ENCODE peak calls at places on chromosomes 2 and 18, in eight cellular contexts. P is endothelial cell of umbilical vein, E is K562, Y is GM23338, G is H1, R is HCT116, A is HepG2, O is SK-N-SH. I is an unnamed sample.

GRCh38 chr2:67399831-67400489 is 2.8 kb downstream of the ETAA1 start:
- DNase-seq in P (peak; percentile 77), E (no peak), Y (no peak), G (no peak), R (no peak), A (no peak), O (no peak), I (no peak)

GRCh38 chr2:156704612-156705011 is 268.4 kb downstream of the GPD2 start:
- DNase-seq in P (no peak), E (no peak), Y (no peak), G (no peak), R (no peak), A (no peak), O (no peak), I (no peak)

GRCh38 chr2:139813340-139813739 is 1033.2 kb upstream of the NXPH2 start:
- DNase-seq in P (no peak), E (no peak), Y (no peak), G (no peak), R (no peak), A (no peak), O (no peak), I (no peak)

GRCh38 chr2:127014224-127014623 is 92.7 kb downstream of the BIN1 start:
- DNase-seq in P (no peak), E (no peak), Y (no peak), G (no peak), R (no peak), A (no peak), O (no peak), I (no peak)

GRCh38 chr18:56248613-56249235 is 389.7 kb downstream of the TXNL1 start:
- DNase-seq in P (no peak), E (no peak), Y (no peak), G (no peak), R (no peak), A (no peak), O (no peak), I (peak; percentile 40)

GRCh38 chr2:196563876-196564275 is 75.6 kb upstream of the CCDC150 start:
- DNase-seq in P (peak; percentile 27), E (no peak), Y (no peak), G (no peak), R (no peak), A (no peak), O (no peak), I (no peak)

GRCh38 chr2:122635649-122636496 is 880.4 kb downstream of the TSN start:
- DNase-seq in P (no peak), E (no peak), Y (no peak), G (no peak), R (no peak), A (no peak), O (no peak), I (no peak)

GRCh38 chr2:74954500-74954874 is 4.0 kb upstream of the POLE4 start:
- DNase-seq in P (no peak), E (no peak), Y (no peak), G (no peak), R (no peak), A (no peak), O (no peak), I (no peak)

GRCh38 chr2:126639276-126639675 is 16.7 kb upstream of the GYPC start:
- DNase-seq in P (no peak), E (no peak), Y (no peak), G (no peak), R (no peak), A (no peak), O (no peak), I (no peak)

GRCh38 chr2:11744631-11745394 is 1.6 kb upstream of the LPIN1 start:
- DNase-seq in P (peak; percentile 37), E (peak; percentile 40), Y (peak; percentile 82), G (no peak), R (peak; percentile 47), A (peak; percentile 79), O (peak; percentile 71), I (no peak)

GRCh38 chr2:11742702-11743530 is 3.5 kb upstream of the LPIN1 start:
- DNase-seq in P (no peak), E (no peak), Y (no peak), G (no peak), R (no peak), A (no peak), O (no peak), I (no peak)

GRCh38 chr2:11742317-11742701 is 4.1 kb upstream of the LPIN1 start:
- DNase-seq in P (no peak), E (no peak), Y (no peak), G (no peak), R (no peak), A (no peak), O (no peak), I (no peak)

GRCh38 chr2:11743531-11743815 is 3.0 kb upstream of the LPIN1 start:
- DNase-seq in P (no peak), E (no peak), Y (no peak), G (no peak), R (no peak), A (no peak), O (no peak), I (no peak)

GRCh38 chr2:11743846-11744553 is 2.4 kb upstream of the LPIN1 start:
- DNase-seq in P (peak; percentile 99), E (peak; percentile 96), Y (peak; percentile 77), G (peak; percentile 81), R (peak; percentile 98), A (peak; percentile 90), O (peak; percentile 94), I (peak; percentile 82)
- TF ChIP-seq POLR2AphosphoS5 in P (peak; percentile 92), E (peak; percentile 80), Y (peak; percentile 14), G (no peak), R (peak; percentile 75), A (peak; percentile 30), O (peak; percentile 76), I (no peak)

DNA sequence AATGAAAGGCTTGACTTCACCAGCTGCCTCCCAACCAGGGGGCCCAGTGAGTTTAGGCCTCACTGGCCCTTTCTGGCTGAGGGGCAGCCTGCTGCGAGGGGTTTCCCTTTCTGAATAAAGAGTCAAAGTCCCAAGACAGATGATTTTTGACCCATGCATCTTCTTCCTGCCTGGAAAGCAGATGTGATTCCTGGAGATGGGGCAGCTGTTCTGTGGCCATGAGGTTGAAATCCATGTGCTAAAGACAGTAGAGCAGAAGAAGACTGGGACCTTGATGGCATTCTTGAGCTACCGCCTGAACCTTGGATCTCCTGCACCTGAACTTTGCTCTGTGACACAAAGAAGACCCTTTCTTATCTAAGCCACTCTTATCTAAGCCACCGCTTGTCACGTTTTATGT is 19.8 kb downstream of the HPCAL1 start:
- DNase-seq in P (no peak), E (no peak), Y (no peak), G (no peak), R (no peak), A (no peak), O (no peak), I (no peak)
- H4K20me1 ChIP-seq in P (no peaks in the 10 kb centered on the region), E (peaks cover 12% of the 10 kb centered on the region), Y (no peaks in the 10 kb centered on the region), G (no peaks in the 10 kb centered on the region), R (no peaks in the 10 kb centered on the region), A (peaks cover 5% of the 10 kb centered on the region), O (peaks cover 14% of the 10 kb centered on the region), I (no peaks in the 10 kb centered on the region)

GRCh38 chr2:112701092-112701491 is 19.7 kb upstream of the NT5DC4 start:
- DNase-seq in P (no peak), E (no peak), Y (no peak), G (no peak), R (no peak), A (no peak), O (no peak), I (no peak)
- TF ChIP-seq POLR2AphosphoS5 in P (no peak), E (no peak), Y (no peak), G (no peak), R (no peak), A (no peak), O (no peak), I (no peak)

DNA sequence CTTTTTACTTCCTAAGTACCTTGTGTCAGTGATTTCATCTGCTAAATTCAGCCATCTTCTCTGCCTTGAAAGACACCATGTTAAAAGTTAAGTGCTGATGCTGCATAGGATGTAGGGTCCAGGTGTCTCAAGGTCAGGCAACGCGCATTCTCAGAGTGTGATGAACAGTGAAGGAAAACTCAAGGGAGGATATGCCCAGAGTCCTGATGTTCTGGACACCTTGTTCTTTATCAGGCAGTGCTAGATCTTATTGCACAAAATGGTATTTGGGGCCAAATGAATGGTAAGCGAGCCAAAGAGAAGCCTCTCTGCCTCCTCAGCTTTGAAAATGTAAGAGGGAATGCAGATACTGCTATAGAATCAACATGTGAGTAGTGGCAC is 87.0 kb upstream of the RANBP2 start:
- DNase-seq in P (no peak), E (no peak), Y (no peak), G (no peak), R (no peak), A (no peak), O (no peak), I (no peak)
- H4K20me1 ChIP-seq in P (no peaks in the 10 kb centered on the region), E (no peaks in the 10 kb centered on the region), Y (peaks cover 2% of the 10 kb centered on the region), G (no peaks in the 10 kb centered on the region), R (no peaks in the 10 kb centered on the region), A (peaks cover 22% of the 10 kb centered on the region), O (peaks cover 10% of the 10 kb centered on the region), I (peaks cover 8% of the 10 kb centered on the region)